ENCODE peak calls at places on chromosomes 2 and 18, in four cellular contexts. I is K562, K is HCT116, C is HepG2. W is an unnamed sample.

GRCh38 chr2:88139203-88139702 is 11.4 kb upstream of the FABP1 start:
- DNase-seq in I (no peak), C (peak; percentile 98), K (no peak), W (no peak)

GRCh38 chr2:113218283-113219091 is 44.7 kb downstream of the PSD4 start:
- DNase-seq in I (no peak), C (peak; percentile 97), K (no peak), W (no peak)

GRCh38 chr2:47771211-47771610 is 11.7 kb upstream of the MSH6 start:
- DNase-seq in K (peak; percentile 83), I (peak; percentile 42), C (peak; percentile 60), W (no peak)

GRCh38 chr2:33275689-33276444 is 200.6 kb upstream of the RASGRP3 start:
- DNase-seq in C (peak; percentile 78), I (peak; percentile 73), K (peak; percentile 6), W (no peak)

GRCh38 chr2:42863320-42863719 is 70.9 kb upstream of the HAAO start:
- DNase-seq in I (no peak), C (no peak), K (no peak), W (no peak)

GRCh38 chr18:79791141-79791972 is 6.4 kb upstream of the KCNG2 start:
- DNase-seq in I (no peak), K (no peak), C (peak; percentile 95), W (no peak)

GRCh38 chr2:236748801-236749200 is 179.2 kb downstream of the ACKR3 start:
- DNase-seq in I (no peak), K (no peak), C (no peak), W (no peak)

GRCh38 chr2:218079943-218080913 is 11.2 kb downstream of the RUFY4 start:
- DNase-seq in K (no peak), I (no peak), C (peak; percentile 37), W (no peak)

GRCh38 chr2:10678225-10678624 is 11.6 kb downstream of the NOL10 start:
- DNase-seq in C (no peak), K (no peak), I (no peak), W (no peak)

GRCh38 chr18:75221902-75222301 is 11.3 kb downstream of the TSHZ1 start:
- DNase-seq in K (no peak), I (no peak), C (no peak), W (no peak)

GRCh38 chr2:70902579-70902978 is 33.1 kb upstream of the ATP6V1B1 start:
- DNase-seq in K (no peak), I (no peak), C (no peak), W (no peak)

GRCh38 chr18:79107886-79108285 is 38.7 kb downstream of the ATP9B start:
- DNase-seq in I (no peak), C (no peak), K (no peak), W (no peak)

GRCh38 chr2:174844295-174844708 is 80.0 kb upstream of the CHRNA1 start:
- DNase-seq in C (no peak), K (no peak), I (no peak), W (no peak)

GRCh38 chr2:63926800-63927199 is 85.1 kb downstream of the UGP2 start:
- DNase-seq in I (no peak), C (no peak), K (no peak), W (no peak)

GRCh38 chr2:725464-725863 is 48.3 kb upstream of the TMEM18 start:
- DNase-seq in I (no peak), C (no peak), K (no peak), W (no peak)

GRCh38 chr18:59814872-59815271 is 84.9 kb upstream of the PMAIP1 start:
- DNase-seq in I (no peak), C (no peak), K (no peak), W (no peak)

GRCh38 chr2:25697559-25698341 is 24.4 kb upstream of the DTNB start:
- DNase-seq in K (no peak), I (no peak), C (no peak), W (no peak)
- TF ChIP-seq ZBTB33 in K (no peak), I (no peak), C (no peak), W (no peak)

DNA sequence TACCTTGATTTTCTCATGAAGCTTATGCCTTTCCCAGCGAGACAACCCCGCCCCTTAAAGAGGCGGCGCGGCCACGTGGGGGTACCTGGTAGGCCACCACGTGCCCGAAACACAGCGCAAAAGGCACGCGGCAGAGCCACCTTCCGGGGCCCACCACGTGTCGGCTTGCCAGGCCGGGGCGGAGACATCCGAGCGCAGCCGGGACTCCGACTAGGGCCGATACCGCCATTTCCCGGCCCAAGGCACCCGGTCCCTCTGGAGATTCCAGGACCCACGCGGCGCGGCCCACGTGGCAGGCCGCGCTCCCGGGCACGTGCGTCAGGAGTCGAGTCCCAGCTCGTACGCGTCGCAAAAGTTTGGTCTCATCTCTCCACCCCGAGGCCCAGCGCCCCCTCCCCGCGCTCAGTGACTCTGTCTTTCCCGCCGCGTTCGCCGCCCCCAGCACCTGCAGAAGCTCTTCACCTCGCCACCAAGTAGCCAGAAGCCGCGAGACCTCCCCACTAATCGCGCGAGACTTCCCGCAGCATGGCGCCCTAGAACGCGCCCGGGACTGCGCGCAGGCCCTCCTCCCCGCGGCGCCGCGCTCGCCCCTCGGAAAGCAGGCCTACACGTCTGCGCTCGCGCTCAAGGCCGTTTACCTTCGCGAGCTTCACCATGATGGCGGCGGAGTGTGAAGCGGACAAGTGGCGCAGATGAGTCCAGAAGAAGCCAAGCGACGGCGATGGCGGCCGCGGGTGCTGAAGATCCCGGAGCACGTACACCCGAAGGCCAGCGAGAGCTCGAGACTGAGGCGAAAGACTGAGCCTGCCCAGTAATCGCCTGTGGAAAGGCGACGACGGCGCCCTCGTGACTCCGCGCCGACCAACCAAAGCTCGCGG is at the start of gene NCL:
- DNase-seq in I (peak; percentile 60), C (peak; percentile 96), K (peak; percentile 54), W (peak; percentile 91)
- TF ChIP-seq POLR2A in I (peak; percentile 99), C (peak; percentile 100), K (peak; percentile 97), W (peak; percentile 99)

GRCh38 chr18:57595347-57595746 is 8.8 kb upstream of the FECH start:
- DNase-seq in C (no peak), K (no peak), I (no peak), W (no peak)
- TF ChIP-seq ZBTB33 in C (no peak), K (no peak), I (no peak), W (no peak)

GRCh38 chr2:133492719-133493366 is 75.4 kb downstream of the NCKAP5 start:
- DNase-seq in C (no peak), K (no peak), I (no peak), W (no peak)
- TF ChIP-seq POLR2A in C (no peak), K (no peak), I (no peak), W (no peak)

DNA sequence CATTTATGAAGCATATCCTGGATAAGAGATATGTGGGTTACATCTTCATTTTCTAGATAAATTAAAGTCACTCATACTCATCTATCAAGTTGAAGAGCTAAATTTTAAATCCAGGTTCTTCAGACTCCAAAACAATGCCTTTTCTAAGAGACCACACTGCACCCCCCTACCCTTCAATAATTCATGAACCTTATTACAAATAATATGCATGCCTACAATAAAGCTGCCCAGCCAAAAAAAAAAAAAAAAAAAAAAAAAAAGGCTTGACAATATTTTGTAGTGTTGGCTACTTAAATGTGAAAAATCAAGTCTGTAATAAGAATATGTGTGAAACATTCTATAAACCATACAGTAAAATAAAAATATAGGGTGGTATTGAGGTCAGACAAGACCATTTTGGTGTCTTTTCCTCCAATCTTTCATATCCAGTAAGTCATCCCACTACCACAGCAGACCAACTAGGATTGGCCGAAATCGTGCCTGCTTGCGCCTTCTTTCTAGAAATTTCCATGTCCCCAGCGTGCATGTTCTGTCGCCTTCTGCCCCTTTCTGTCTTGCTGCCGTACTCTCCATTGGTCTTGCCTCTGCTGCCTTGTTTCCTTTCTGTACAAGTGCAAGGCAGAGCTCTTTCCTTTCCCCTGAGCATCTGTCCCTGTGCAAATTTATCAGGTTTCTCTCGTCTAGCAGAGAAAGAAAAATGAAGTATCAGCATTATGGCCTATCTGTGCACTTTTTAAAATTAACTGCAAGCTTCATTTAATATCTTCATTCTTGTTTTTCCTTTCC is 92.6 kb upstream of the NDUFV2 start:
- DNase-seq in C (no peak), K (no peak), I (peak; percentile 15), W (no peak)
- TF ChIP-seq ZBTB33 in C (no peak), K (no peak), I (no peak), W (no peak)

GRCh38 chr2:108988796-108989713 is at the start of gene EDAR:
- DNase-seq in I (peak; percentile 25), K (peak; percentile 57), C (peak; percentile 54), W (no peak)

GRCh38 chr2:108993095-108993937 is 4.3 kb upstream of the EDAR start:
- DNase-seq in C (peak; percentile 63), K (no peak), I (no peak), W (no peak)

GRCh38 chr2:108998911-108999310 is 9.9 kb upstream of the EDAR start:
- DNase-seq in I (no peak), K (no peak), C (no peak), W (no peak)

DNA sequence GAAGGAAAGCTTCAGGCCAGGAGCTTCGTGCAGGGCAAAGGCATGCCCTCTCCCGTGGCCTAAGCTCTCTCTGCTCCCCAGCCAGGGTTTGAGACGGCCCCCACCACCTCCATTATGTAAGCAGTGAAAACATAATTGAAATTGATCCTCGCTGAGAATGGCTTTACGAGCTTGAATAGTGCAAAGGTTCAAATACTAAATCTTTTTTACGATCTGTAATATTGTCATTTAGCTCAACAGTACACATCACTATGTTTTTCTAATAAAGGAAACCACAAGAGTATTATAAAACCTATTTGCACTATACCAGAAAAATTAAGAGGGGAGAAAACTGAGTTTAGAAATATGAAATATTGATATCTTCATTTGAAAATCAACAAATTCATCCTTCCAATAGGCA is 5.2 kb upstream of the EDAR start:
- DNase-seq in I (no peak), C (no peak), K (no peak), W (no peak)
- TF ChIP-seq POLR2A in I (no peak), C (no peak), K (no peak), W (no peak)

DNA sequence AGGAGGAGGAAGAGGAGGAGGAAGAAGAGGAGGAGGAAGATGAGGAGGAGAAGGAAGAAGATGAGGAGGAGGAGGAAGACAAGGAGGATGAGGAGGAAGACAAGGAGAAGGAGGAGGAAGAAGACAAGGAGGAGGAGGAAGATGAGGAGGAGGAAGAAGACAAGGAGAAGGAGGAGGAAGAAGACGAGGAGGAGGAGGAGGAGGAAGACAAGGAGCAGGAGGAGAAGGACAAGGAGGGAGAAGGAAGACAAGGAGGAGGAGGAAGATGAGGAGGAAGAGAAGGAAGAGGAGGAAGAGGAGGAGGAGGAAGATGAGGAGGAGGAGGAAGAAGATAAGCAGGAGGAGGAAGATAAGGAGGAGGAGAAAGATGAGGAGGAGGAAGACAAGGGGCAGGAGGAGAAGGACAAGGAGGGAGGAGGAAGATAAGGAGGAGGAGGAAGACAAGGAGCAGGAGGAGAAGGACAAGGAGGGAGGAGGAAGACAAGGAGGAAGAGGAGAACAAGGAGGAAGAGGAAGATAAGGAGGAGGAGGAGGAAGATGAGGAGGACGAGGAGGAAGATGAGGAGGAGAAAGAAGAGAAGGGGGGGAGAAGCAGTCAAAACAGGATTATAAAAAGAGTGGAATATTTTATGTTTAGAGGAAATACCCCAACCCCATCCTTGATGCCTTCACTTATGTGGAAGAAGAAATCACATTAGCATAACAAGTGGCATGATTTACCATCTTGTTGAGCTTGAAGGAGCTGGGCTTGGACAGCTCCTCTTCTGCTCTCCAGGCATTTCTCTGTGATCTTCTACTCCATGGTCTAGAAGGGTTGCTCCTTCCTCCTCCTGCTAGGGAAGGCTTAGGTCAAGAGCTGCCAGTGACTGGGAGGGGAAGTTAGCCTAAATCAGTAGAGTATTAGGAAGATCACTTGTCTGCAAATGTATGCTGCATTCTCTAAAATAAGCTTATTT is 45.3 kb upstream of the KCTD1 start:
- DNase-seq in K (no peak), C (no peak), I (no peak), W (no peak)
- TF ChIP-seq ZBTB33 in K (no peak), C (no peak), I (no peak), W (no peak)

W was measured in GM12878.